ENCODE peak calls at places on chromosomes 11 and 22, in five cellular contexts. A, O, M, V and I are unnamed samples.

GRCh38 chr22:37345863-37346514 is 63.7 kb downstream of the CYTH4 start:
- DNase-seq in A (no peak), O (peak), M (peak), V (peak), I (peak)

GRCh38 chr11:93820085-93820710 is 30.2 kb downstream of the VSTM5 start:
- DNase-seq in A (no peak), O (no peak), M (no peak), V (no peak), I (no peak)

GRCh38 chr22:17235149-17235655 is 16.0 kb upstream of the ADA2 start:
- DNase-seq in A (no peak), O (no peak), M (no peak), V (no peak), I (no peak)

GRCh38 chr11:61539009-61539408 is 30.5 kb downstream of the LRRC10B start:
- DNase-seq in A (no peak), O (no peak), M (no peak), V (no peak), I (no peak)

GRCh38 chr22:44549701-44550100 is 51.7 kb upstream of the RTL6 start:
- DNase-seq in A (no peak), O (no peak), M (no peak), V (no peak), I (no peak)

GRCh38 chr11:90229791-90230190 is 6.9 kb upstream of the CHORDC1 start:
- DNase-seq in A (no peak), O (no peak), M (no peak), V (peak), I (no peak)

GRCh38 chr11:124638500-124638899 is 15.8 kb downstream of the TBRG1 start:
- DNase-seq in A (no peak), O (no peak), M (no peak), V (no peak), I (no peak)

GRCh38 chr22:19728271-19728670 is 4.9 kb downstream of the GP1BB start:
- DNase-seq in A (no peak), O (no peak), M (no peak), V (no peak), I (no peak)

GRCh38 chr11:5046226-5046625 is at the start of gene OR52J3:
- DNase-seq in A (no peak), O (no peak), M (no peak), V (no peak), I (no peak)

GRCh38 chr11:87134524-87135106 is 96.9 kb downstream of the TMEM135 start:
- DNase-seq in A (no peak), O (no peak), M (no peak), V (no peak), I (no peak)

GRCh38 chr22:37741312-37741795 is 44.5 kb downstream of the TRIOBP start:
- DNase-seq in A (no peak), O (peak), M (no peak), V (peak), I (no peak)

GRCh38 chr22:36160499-36160942 is at the start of gene APOL3:
- DNase-seq in A (no peak), O (no peak), M (peak), V (peak), I (no peak)

GRCh38 chr11:693887-694562 is 997 bp downstream of the DEAF1 start:
- DNase-seq in A (no peak), O (no peak), M (no peak), V (no peak), I (no peak)

GRCh38 chr11:28566643-28567042 is 458.5 kb downstream of the METTL15 start:
- DNase-seq in A (peak), O (peak), M (peak), V (peak), I (peak)

GRCh38 chr22:49847751-49848689 is 5.6 kb upstream of the ZBED4 start:
- DNase-seq in A (no peak), O (no peak), M (no peak), V (no peak), I (no peak)

GRCh38 chr22:44573451-44573850 is 75.4 kb upstream of the RTL6 start:
- DNase-seq in A (no peak), O (no peak), M (no peak), V (no peak), I (no peak)

GRCh38 chr11:126083829-126084607 is 21.4 kb upstream of the CDON start:
- DNase-seq in A (no peak), O (no peak), M (no peak), V (no peak), I (no peak)

GRCh38 chr11:83364500-83365059 is 78.4 kb upstream of the CCDC90B start:
- DNase-seq in A (no peak), O (no peak), M (no peak), V (no peak), I (no peak)

GRCh38 chr11:107733518-107733917 is 21.7 kb upstream of the SLN start:
- DNase-seq in A (no peak), O (peak), M (no peak), V (no peak), I (no peak)

GRCh38 chr11:66951927-66952337 is 6.3 kb downstream of the PC start:
- DNase-seq in A (no peak), O (no peak), M (no peak), V (no peak), I (no peak)